ENCODE peak calls at places on chromosome 6, in eight cellular contexts. Q, D, L, B, X, U, G and Z are unnamed samples.

GRCh38 chr6:146997062-146997461 is 207.2 kb upstream of the STXBP5 start:
- DNase-seq in Q (no peak), D (no peak), L (no peak), B (no peak), X (no peak), U (no peak), G (peak; percentile 88), Z (no peak)

GRCh38 chr6:30508890-30509736 is 19.8 kb downstream of the HLA-E start:
- DNase-seq in Q (no peak), D (no peak), L (no peak), B (no peak), X (no peak), U (peak; percentile 79), G (peak; percentile 59), Z (peak; percentile 50)

GRCh38 chr6:145110109-145110508 is 625.2 kb downstream of the EPM2A start:
- DNase-seq in Q (no peak), D (no peak), L (no peak), B (no peak), X (no peak), U (no peak), G (no peak), Z (no peak)

GRCh38 chr6:145904878-145905277 is 59.3 kb downstream of the SHPRH start:
- DNase-seq in Q (no peak), D (no peak), L (no peak), B (peak; percentile 7), X (no peak), U (no peak), G (no peak), Z (no peak)

GRCh38 chr6:154969796-154970195 is 25.3 kb upstream of the TIAM2 start:
- DNase-seq in Q (no peak), D (no peak), L (peak; percentile 28), B (no peak), X (no peak), U (no peak), G (peak; percentile 62), Z (no peak)

GRCh38 chr6:48881551-48881950 is 581.5 kb downstream of the MMUT start:
- DNase-seq in Q (no peak), D (no peak), L (no peak), B (no peak), X (no peak), U (no peak), G (peak; percentile 15), Z (no peak)

GRCh38 chr6:157535354-157536217 is 154.6 kb downstream of the ZDHHC14 start:
- DNase-seq in Q (no peak), D (no peak), L (no peak), B (no peak), X (no peak), U (peak; percentile 71), G (peak; percentile 75), Z (no peak)

GRCh38 chr6:121305957-121306607 is 28.2 kb downstream of the TBC1D32 start:
- DNase-seq in Q (no peak), D (no peak), L (no peak), B (no peak), X (no peak), U (no peak), G (peak; percentile 76), Z (peak; percentile 28)

GRCh38 chr6:30749554-30750378 is 5.4 kb upstream of the IER3 start:
- DNase-seq in Q (no peak), D (peak; percentile 87), L (no peak), B (peak; percentile 82), X (no peak), U (no peak), G (no peak), Z (no peak)

GRCh38 chr6:39157511-39157910 is 42.5 kb upstream of the SAYSD1 start:
- DNase-seq in Q (no peak), D (no peak), L (no peak), B (no peak), X (no peak), U (no peak), G (no peak), Z (no peak)

GRCh38 chr6:137980777-137981176 is 113.7 kb downstream of the TNFAIP3 start:
- DNase-seq in Q (no peak), D (no peak), L (no peak), B (no peak), X (no peak), U (no peak), G (no peak), Z (no peak)

GRCh38 chr6:159890201-159890600 is 587 bp upstream of the MAS1 start:
- DNase-seq in Q (no peak), D (no peak), L (no peak), B (no peak), X (no peak), U (no peak), G (no peak), Z (no peak)

GRCh38 chr6:159884720-159885119 is 6.1 kb upstream of the MAS1 start:
- DNase-seq in Q (no peak), D (no peak), L (no peak), B (no peak), X (no peak), U (no peak), G (no peak), Z (no peak)

GRCh38 chr6:159887761-159888160 is 3.0 kb upstream of the MAS1 start:
- DNase-seq in Q (no peak), D (no peak), L (no peak), B (no peak), X (no peak), U (no peak), G (no peak), Z (no peak)

GRCh38 chr6:159886270-159886669 is 4.5 kb upstream of the MAS1 start:
- DNase-seq in Q (no peak), D (no peak), L (no peak), B (no peak), X (no peak), U (no peak), G (no peak), Z (no peak)

DNA sequence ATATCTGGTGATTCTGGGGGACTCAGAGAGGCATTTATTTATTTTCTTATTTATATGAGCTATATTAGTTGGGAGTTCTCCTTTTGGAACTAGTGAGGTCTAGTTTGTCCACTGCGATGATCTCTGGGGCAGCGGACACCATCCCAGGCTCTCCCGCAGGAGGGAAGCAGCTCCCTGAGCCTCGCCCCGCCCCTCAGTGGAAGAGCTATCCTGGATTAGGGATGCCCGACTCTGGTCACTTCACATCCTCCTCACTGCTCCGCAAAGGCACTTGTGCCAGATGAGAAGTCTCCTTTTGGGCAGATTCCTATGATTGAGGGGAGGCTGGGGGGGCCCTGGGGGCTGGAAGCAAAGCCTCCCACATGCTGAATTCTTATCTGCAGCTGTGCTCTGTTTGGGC is 3.6 kb upstream of the MAS1 start:
- DNase-seq in Q (no peak), D (no peak), L (no peak), B (no peak), X (no peak), U (no peak), G (no peak), Z (no peak)
- TF ChIP-seq CTCF in Q (no peak), D (no peak), L (no peak), B (no peak), X (no peak), U (no peak), G (no peak), Z (no peak)

DNA sequence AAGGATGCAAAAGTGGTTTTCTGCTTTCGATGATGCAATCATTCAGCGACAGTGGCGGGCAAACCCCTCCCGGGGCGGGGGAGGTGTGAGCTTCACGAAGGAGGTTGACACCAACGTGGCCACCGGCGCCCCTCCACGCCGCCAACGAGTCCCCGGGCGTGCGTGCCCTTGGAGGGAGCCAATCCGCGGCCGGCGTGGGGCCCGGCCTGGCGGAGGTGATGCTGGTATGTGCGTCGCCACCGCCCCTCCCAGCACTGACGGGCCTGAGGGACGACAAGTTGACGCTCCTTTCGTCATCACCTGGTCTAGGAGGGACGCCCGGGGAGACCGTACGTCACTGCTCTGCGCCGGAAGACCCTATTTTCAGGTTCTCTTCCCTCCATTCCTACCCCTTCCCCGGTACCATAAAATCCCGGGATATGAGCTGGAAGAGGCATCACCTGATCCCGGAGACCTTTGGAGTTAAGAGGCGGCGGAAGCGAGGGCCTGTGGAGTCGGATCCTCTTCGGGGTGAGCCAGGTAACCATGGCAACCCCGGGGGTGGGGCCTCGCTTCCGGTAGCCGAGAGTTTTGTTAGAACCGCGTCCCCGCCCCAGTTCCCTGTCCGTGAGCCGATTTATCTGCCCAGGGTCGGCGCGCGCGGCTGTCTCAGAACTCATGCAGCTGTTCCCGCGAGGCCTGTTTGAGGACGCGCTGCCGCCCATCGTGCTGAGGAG is at the start of gene DXO:
- DNase-seq in Q (peak; percentile 80), D (peak; percentile 98), L (peak; percentile 98), B (peak; percentile 95), X (peak; percentile 98), U (peak; percentile 94), G (peak; percentile 99), Z (peak; percentile 99)
- TF ChIP-seq CTCF in Q (no peak), D (no peak), L (peak; percentile 16), B (no peak), X (no peak), U (no peak), G (no peak), Z (no peak)

GRCh38 chr6:44667668-44668390 is 280.3 kb downstream of the CDC5L start:
- DNase-seq in Q (no peak), D (no peak), L (no peak), B (peak; percentile 50), X (no peak), U (no peak), G (peak; percentile 23), Z (no peak)
- TF ChIP-seq CTCF in Q (peak; percentile 55), D (peak; percentile 49), L (no peak), B (peak; percentile 47), X (peak; percentile 14), U (peak; percentile 83), G (peak; percentile 70), Z (peak; percentile 48)

GRCh38 chr6:47633141-47633540 is 65.2 kb upstream of the ADGRF4 start:
- DNase-seq in Q (no peak), D (no peak), L (no peak), B (no peak), X (no peak), U (no peak), G (peak; percentile 26), Z (no peak)
- TF ChIP-seq CTCF in Q (peak; percentile 43), D (no peak), L (no peak), B (no peak), X (no peak), U (no peak), G (peak; percentile 13), Z (peak; percentile 17)